ENCODE peak calls at places on chromosomes 6 and 20, in nine cellular contexts. S, N, A, W, D, T, H, Z and P are unnamed samples.

GRCh38 chr6:35718911-35719381 is 17.9 kb upstream of the ARMC12 start:
- DNase-seq in T (no peak), Z (peak; percentile 34), A (no peak), W (no peak), H (no peak), N (no peak), S (no peak), D (peak; percentile 39), P (no peak)

GRCh38 chr20:38094373-38094775 is 60.8 kb downstream of the RPRD1B start:
- DNase-seq in Z (peak; percentile 69), S (no peak), A (peak; percentile 83), H (peak; percentile 71), D (peak; percentile 32), N (peak; percentile 59), W (peak; percentile 36), T (no peak), P (peak; percentile 51)

GRCh38 chr6:125340946-125341345 is 39.2 kb upstream of the HDDC2 start:
- DNase-seq in Z (no peak), H (no peak), D (no peak), N (no peak), W (no peak), S (no peak), A (no peak), T (no peak), P (no peak)

GRCh38 chr6:163620670-163621330 is 206.3 kb downstream of the QKI start:
- DNase-seq in Z (peak; percentile 32), A (no peak), D (no peak), N (no peak), T (no peak), W (no peak), H (no peak), S (no peak), P (no peak)

GRCh38 chr20:51480507-51481270 is 61.8 kb downstream of the NFATC2 start:
- DNase-seq in T (no peak), S (no peak), Z (no peak), H (no peak), D (no peak), W (no peak), A (no peak), N (no peak), P (no peak)

GRCh38 chr20:45792513-45793118 is 862 bp downstream of the DNTTIP1 start:
- DNase-seq in A (no peak), W (no peak), T (no peak), H (no peak), N (no peak), Z (no peak), S (no peak), D (no peak), P (no peak)

GRCh38 chr6:686528-686927 is 6.4 kb downstream of the EXOC2 start:
- DNase-seq in W (no peak), A (peak; percentile 54), S (no peak), N (no peak), Z (peak; percentile 48), H (no peak), T (no peak), D (no peak), P (no peak)

GRCh38 chr6:4020822-4021132 is 58.2 kb downstream of the FAM217A start:
- DNase-seq in A (no peak), H (no peak), T (no peak), D (no peak), S (no peak), N (no peak), Z (no peak), W (no peak), P (no peak)

GRCh38 chr6:141641406-141641805 is 491.3 kb upstream of the GJE1 start:
- DNase-seq in A (no peak), Z (peak; percentile 9), S (no peak), T (no peak), N (no peak), D (no peak), H (no peak), W (no peak), P (no peak)
- TF ChIP-seq CTCF in A (peak; percentile 51), Z (no peak), S (no peak), T (no peak), N (peak; percentile 22), D (no peak), H (no peak), W (no peak), P (no peak)

GRCh38 chr6:90273863-90274262 is 22.8 kb downstream of the BACH2 start:
- DNase-seq in T (no peak), Z (no peak), A (no peak), W (no peak), N (no peak), D (no peak), H (no peak), S (no peak), P (no peak)
- H3K4me3 ChIP-seq in T (no peak overlapping the region), Z (no peak overlapping the region), A (no peak overlapping the region), W (no peak overlapping the region), N (no peak overlapping the region), D (no peak overlapping the region), H (no peak overlapping the region), S (no peak overlapping the region), P (no peak overlapping the region)

DNA sequence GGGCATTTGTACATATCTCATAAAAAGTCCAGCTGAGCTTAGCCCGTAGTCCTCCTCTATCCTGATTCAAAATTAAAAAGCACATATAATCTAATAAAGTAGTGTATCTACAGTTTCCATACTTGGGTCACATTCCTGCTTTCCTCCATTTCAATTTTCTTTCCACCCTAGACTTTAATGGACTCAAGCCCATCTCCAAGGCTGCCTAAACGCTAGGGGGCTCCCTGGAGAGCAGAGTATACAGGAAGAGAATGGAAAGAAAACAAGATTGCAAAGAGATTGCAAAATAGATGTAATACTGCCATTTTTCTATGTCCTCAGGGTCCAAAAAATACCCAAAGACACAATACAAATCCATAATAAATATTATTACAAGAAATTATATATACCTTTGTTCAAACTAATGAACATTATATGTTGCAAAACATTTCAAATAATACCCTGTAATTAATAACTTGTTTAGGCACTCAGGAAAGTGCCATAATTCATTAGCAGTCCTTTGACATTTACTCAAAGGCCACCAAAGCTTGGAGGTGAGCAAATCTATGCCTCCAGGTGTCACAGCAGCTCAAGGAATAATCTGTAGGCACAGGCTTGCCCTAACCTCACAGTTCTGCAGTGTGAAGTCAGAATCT is 2.4 kb upstream of the MCM3 start:
- DNase-seq in S (no peak), Z (peak; percentile 83), A (peak; percentile 90), W (peak; percentile 78), T (no peak), D (peak; percentile 82), N (peak; percentile 53), H (peak; percentile 62), P (no peak)
- TF ChIP-seq CTCF in S (peak; percentile 32), Z (peak; percentile 90), A (peak; percentile 93), W (no peak), T (peak; percentile 89), D (peak; percentile 83), N (peak; percentile 83), H (peak; percentile 57), P (peak; percentile 98)

GRCh38 chr20:53503517-53503919 is 90.1 kb downstream of the ZNF217 start:
- DNase-seq in H (no peak), T (no peak), N (no peak), W (no peak), Z (no peak), A (no peak), D (no peak), S (no peak), P (no peak)
- H3K4me3 ChIP-seq in H (no peak overlapping the region), T (no peak overlapping the region), N (no peak overlapping the region), W (no peak overlapping the region), Z (no peak overlapping the region), A (no peak overlapping the region), D (no peak overlapping the region), S (no peak overlapping the region), P (no peak overlapping the region)

GRCh38 chr6:156777577-156777865 is 343 bp downstream of the ARID1B start:
- DNase-seq in W (no peak), A (no peak), N (no peak), H (no peak), S (no peak), T (no peak), Z (no peak), D (no peak), P (no peak)

GRCh38 chr6:156774872-156775405 is 2.2 kb upstream of the ARID1B start:
- DNase-seq in Z (no peak), N (no peak), W (no peak), T (no peak), A (peak; percentile 37), D (no peak), S (no peak), H (peak; percentile 31), P (no peak)

GRCh38 chr6:156776841-156777576 is at the start of gene ARID1B:
- DNase-seq in D (peak; percentile 80), Z (peak; percentile 86), A (peak; percentile 88), H (peak; percentile 40), T (no peak), S (no peak), W (peak; percentile 87), N (peak; percentile 76), P (no peak)

GRCh38 chr6:156775717-156776116 is 1.5 kb upstream of the ARID1B start:
- DNase-seq in D (no peak), A (no peak), W (no peak), S (no peak), N (no peak), H (peak; percentile 32), T (no peak), Z (no peak), P (no peak)

DNA sequence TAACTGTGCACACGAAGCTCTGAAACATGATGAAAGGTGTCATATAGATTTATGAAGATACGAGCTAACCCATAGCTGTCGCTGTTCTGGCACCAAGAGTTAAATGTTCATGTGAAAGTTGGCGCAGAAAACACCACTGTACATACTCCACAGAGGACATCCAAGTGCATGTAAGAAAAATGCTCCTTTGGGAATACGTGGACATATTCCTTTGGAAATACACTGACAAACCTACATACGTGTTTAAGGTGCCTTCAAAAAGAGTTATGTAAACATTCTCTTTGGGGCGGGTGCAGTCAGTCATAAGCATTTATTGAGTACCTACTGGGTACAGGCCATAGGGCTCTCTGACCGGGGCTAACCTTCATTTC is 723 bp upstream of the ARID1B start:
- DNase-seq in S (no peak), N (peak; percentile 37), T (no peak), D (peak; percentile 35), H (peak; percentile 51), Z (peak; percentile 64), W (no peak), A (peak; percentile 74), P (no peak)
- TF ChIP-seq CTCF in S (no peak), N (peak; percentile 21), T (peak; percentile 4), D (peak; percentile 45), H (no peak), Z (no peak), W (no peak), A (peak; percentile 28), P (no peak)

GRCh38 chr6:27208042-27208441 is 39.5 kb upstream of the PRSS16 start:
- DNase-seq in H (no peak), W (no peak), A (no peak), Z (no peak), D (no peak), T (no peak), S (no peak), N (no peak), P (no peak)

GRCh38 chr6:27205375-27206278 is 41.9 kb upstream of the PRSS16 start:
- DNase-seq in T (no peak), D (peak; percentile 24), S (no peak), W (no peak), H (no peak), Z (peak; percentile 22), N (no peak), A (no peak), P (no peak)

GRCh38 chr6:27206806-27207205 is 40.7 kb upstream of the PRSS16 start:
- DNase-seq in N (no peak), A (no peak), H (peak; percentile 3), S (no peak), D (no peak), T (no peak), W (no peak), Z (no peak), P (no peak)

GRCh38 chr6:27209659-27210269 is 37.7 kb upstream of the PRSS16 start:
- DNase-seq in N (no peak), A (no peak), S (no peak), W (no peak), D (no peak), H (no peak), T (no peak), Z (no peak), P (no peak)

GRCh38 chr6:27209167-27209566 is 38.3 kb upstream of the PRSS16 start:
- DNase-seq in D (no peak), H (no peak), N (no peak), T (no peak), S (no peak), Z (no peak), A (no peak), W (no peak), P (no peak)
- H3K4me3 ChIP-seq in D (no peak overlapping the region), H (no peak overlapping the region), N (no peak overlapping the region), T (no peak overlapping the region), S (no peak overlapping the region), Z (no peak overlapping the region), A (no peak overlapping the region), W (no peak overlapping the region), P (no peak overlapping the region)